ENCODE peak calls at places on chromosome 1, in four cellular contexts. R is H9, C is GM23338, S is prostate gland. L is an unnamed sample.

GRCh38 chr1:8435569-8436071 is 117.7 kb downstream of the SLC45A1 start:
- DNase-seq in R (no peak), C (no peak), S (no peak), L (no peak)

GRCh38 chr1:228968841-228969606 is 233.7 kb downstream of the RHOU start:
- DNase-seq in R (no peak), C (peak; percentile 20), S (no peak), L (no peak)

GRCh38 chr1:240878631-240879030 is 266.7 kb upstream of the GREM2 start:
- DNase-seq in R (no peak), C (no peak), S (no peak), L (no peak)

GRCh38 chr1:42753070-42753469 is 13.0 kb upstream of the CLDN19 start:
- DNase-seq in R (no peak), C (no peak), S (no peak), L (no peak)

GRCh38 chr1:64891440-64891815 is 74.9 kb downstream of the JAK1 start:
- DNase-seq in R (no peak), C (no peak), S (no peak), L (no peak)

GRCh38 chr1:173122958-173123852 is 72.5 kb upstream of the TNFSF18 start:
- DNase-seq in R (peak; percentile 58), C (peak; percentile 61), S (peak; percentile 79), L (peak; percentile 45)

GRCh38 chr1:201888282-201889033 is at the start of gene SHISA4:
- DNase-seq in R (peak; percentile 81), C (peak; percentile 60), S (peak; percentile 59), L (peak; percentile 83)

GRCh38 chr1:11098931-11099309 is 749 bp downstream of the EXOSC10 start:
- DNase-seq in R (no peak), C (no peak), S (no peak), L (no peak)

GRCh38 chr1:109573785-109574184 is 25.4 kb downstream of the GNAI3 start:
- DNase-seq in R (no peak), C (no peak), S (no peak), L (no peak)

GRCh38 chr1:26558649-26559048 is 29.1 kb downstream of the RPS6KA1 start:
- DNase-seq in R (no peak), C (no peak), S (no peak), L (no peak)

GRCh38 chr1:53388963-53389362 is 61.1 kb upstream of the LRP8 start:
- DNase-seq in R (no peak), C (no peak), S (no peak), L (no peak)

GRCh38 chr1:192489046-192489445 is 86.5 kb upstream of the RGS1 start:
- DNase-seq in R (no peak), C (no peak), S (no peak), L (no peak)

GRCh38 chr1:161791889-161792655 is 26.0 kb downstream of the ATF6 start:
- DNase-seq in R (no peak), C (no peak), S (no peak), L (no peak)

GRCh38 chr1:110756506-110756905 is 81.8 kb upstream of the KCNA3 start:
- DNase-seq in R (no peak), C (no peak), S (no peak), L (no peak)

GRCh38 chr1:248622491-248623106 is 12.3 kb downstream of the OR2T11 start:
- DNase-seq in R (no peak), C (peak; percentile 6), S (no peak), L (no peak)

GRCh38 chr1:15741183-15741850 is 982 bp upstream of the TMEM82 start:
- DNase-seq in R (peak; percentile 92), C (peak; percentile 96), S (peak; percentile 80), L (peak; percentile 92)

GRCh38 chr1:237712082-237712481 is 178.6 kb downstream of the ZP4 start:
- DNase-seq in R (no peak), C (peak; percentile 11), S (no peak), L (no peak)

GRCh38 chr1:32311709-32312393 is 20.0 kb downstream of the HDAC1 start:
- DNase-seq in R (no peak), C (no peak), S (no peak), L (no peak)

GRCh38 chr1:101338714-101339430 is 102.1 kb downstream of the S1PR1 start:
- DNase-seq in R (no peak), C (no peak), S (no peak), L (no peak)

GRCh38 chr1:101346419-101346818 is 109.6 kb downstream of the S1PR1 start:
- DNase-seq in R (no peak), C (no peak), S (no peak), L (no peak)

GRCh38 chr1:101344745-101345144 is 107.9 kb downstream of the S1PR1 start:
- DNase-seq in R (no peak), C (no peak), S (no peak), L (no peak)
- TF ChIP-seq CTCF in R (no peak), C (no peak), S (no peak), L (no peak)

GRCh38 chr1:17675681-17676243 is 79.4 kb upstream of the ACTL8 start:
- DNase-seq in R (no peak), C (no peak), S (no peak), L (no peak)

GRCh38 chr1:17678011-17678410 is 77.1 kb upstream of the ACTL8 start:
- DNase-seq in R (no peak), C (no peak), S (no peak), L (peak; percentile 69)

GRCh38 chr1:17673335-17674075 is 81.6 kb upstream of the ACTL8 start:
- DNase-seq in R (no peak), C (no peak), S (no peak), L (no peak)

GRCh38 chr1:17674707-17675505 is 80.2 kb upstream of the ACTL8 start:
- DNase-seq in R (no peak), C (no peak), S (no peak), L (no peak)

DNA sequence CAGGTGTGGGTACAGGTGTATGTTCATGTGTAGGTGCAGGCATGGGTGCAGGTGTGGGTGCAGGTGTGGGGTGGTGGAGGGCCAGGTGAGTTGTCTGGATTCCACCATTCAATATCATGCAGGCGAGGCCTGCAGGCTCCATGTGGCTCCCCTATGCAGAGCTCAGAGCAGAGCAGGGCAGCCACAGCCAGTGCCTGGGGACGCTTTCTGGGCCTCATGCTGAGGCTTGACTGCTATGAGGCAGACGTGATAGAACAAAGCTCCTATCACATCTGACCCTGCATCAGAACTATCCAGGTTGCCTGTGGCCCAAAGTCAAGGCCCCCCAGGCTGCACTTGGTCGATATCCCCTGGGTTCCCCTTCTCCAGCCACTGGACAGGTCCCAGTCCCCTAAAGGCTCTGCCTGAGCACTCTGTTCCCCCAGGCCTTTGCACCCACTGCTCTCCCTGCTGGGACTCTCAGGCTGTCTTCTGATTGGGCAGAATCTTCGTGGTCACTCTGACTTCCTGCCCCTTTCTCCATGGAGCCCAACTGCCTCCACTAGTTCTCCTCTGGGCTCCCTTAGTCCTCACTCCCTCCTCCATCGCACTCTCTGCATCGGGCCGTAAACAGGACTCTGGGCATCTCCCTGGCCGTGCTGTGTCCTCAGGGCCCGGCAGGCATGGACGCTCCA is 78.6 kb upstream of the ACTL8 start:
- DNase-seq in R (no peak), C (no peak), S (no peak), L (no peak)
- H3K4me1 ChIP-seq in R (no peaks in the 10 kb centered on the region), C (peaks cover 2% of the 10 kb centered on the region), S (no peaks in the 10 kb centered on the region), L (peaks cover 29% of the 10 kb centered on the region)

GRCh38 chr1:209875510-209875909 is 47.7 kb downstream of the UTP25 start:
- DNase-seq in R (peak; percentile 60), C (peak; percentile 80), S (no peak), L (no peak)
- TF ChIP-seq CTCF in R (peak; percentile 64), C (peak; percentile 70), S (no peak), L (no peak)

DNA sequence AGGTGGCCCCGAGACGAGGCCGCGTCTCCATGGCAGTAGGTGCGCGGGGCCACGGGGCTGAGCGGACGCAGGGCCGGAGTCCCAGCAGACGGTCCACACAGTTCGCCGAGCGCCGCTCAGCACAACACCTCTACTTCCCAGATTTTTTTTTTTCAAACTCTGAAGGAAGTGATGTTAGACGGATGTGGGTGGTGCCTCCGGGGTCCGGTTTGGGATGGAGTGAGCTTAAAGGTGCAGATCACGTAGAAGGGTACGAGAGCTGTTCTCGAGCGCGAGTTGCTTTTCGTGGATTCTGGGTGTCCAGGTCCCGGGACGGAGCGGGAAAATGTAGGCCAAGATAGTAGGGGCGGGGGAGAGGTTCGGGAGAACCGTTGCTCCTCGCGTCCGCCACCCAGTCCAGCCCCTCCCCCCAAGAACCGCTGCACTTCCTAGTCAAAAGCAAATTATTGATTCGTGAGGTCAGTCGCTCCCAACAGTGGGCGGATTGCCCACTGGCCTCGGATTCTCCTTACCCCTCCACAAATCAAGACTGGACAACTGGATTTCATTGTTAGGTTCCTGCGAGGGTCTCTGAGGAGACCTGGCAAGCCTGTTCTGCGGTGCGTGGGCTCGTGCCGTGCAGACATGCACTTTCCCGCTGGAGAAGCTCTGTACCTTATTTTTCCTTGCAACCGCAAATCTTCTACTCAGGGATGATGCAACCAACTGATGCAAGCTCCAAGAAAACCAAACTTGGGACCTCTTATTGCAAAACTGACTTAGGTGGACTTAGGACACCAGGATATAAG is at the start of gene TXNDC12:
- DNase-seq in R (peak; percentile 93), C (peak; percentile 96), S (peak; percentile 88), L (peak; percentile 87)
- H3K4me1 ChIP-seq in R (no peaks in the 10 kb centered on the region), C (peaks cover 20% of the 10 kb centered on the region), S (peaks cover 6% of the 10 kb centered on the region), L (peaks cover 49% of the 10 kb centered on the region)

DNA sequence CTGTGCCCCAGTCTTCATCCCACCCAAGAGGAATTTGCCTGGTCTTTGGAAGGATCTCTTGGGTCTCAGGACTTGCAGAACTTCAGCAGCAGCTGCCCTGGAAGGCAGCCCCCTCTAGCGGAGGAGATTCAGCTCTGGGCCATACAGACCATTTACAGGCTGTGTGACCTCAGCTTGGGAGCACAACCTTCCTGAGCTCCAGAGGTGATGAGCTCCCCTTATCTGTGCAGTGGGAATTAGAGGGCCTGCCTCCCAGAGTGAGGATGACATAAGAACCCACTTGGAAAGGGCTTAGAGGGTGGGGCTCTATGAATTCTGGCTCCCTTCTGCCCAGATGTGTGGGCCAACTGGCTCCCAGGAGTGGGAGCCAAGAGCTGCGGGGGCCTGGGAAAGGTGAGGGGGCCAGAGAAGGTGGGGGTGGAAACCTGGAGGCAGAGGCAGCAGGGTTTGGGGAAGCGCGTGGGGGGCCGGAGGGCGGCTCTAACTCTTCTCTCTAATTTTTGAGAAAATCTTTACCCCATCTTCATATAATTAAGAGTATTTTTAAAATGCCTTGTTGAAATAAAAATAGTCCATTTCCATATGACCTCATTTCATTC is 21.4 kb downstream of the EPHB2 start:
- DNase-seq in R (peak; percentile 69), C (peak; percentile 67), S (no peak), L (no peak)
- TF ChIP-seq CTCF in R (peak; percentile 68), C (peak; percentile 73), S (no peak), L (no peak)

GRCh38 chr1:89632213-89633102 is 462 bp upstream of the LRRC8C start:
- DNase-seq in R (peak; percentile 71), C (peak; percentile 79), S (peak; percentile 61), L (peak; percentile 75)
- H3K4me1 ChIP-seq in R (no peaks in the 10 kb centered on the region), C (peaks cover 18% of the 10 kb centered on the region), S (no peaks in the 10 kb centered on the region), L (peaks cover 5% of the 10 kb centered on the region)

GRCh38 chr1:101476541-101476940 is 239.7 kb downstream of the S1PR1 start:
- DNase-seq in R (no peak), C (no peak), S (no peak), L (no peak)

GRCh38 chr1:101479945-101480344 is 243.1 kb downstream of the S1PR1 start:
- DNase-seq in R (no peak), C (no peak), S (no peak), L (no peak)

GRCh38 chr1:101474039-101474665 is 237.3 kb downstream of the S1PR1 start:
- DNase-seq in R (no peak), C (peak; percentile 82), S (no peak), L (no peak)
- TF ChIP-seq CTCF in R (peak; percentile 80), C (peak; percentile 79), S (no peak), L (no peak)